ENCODE peak calls at places on chromosomes 5 and 9, in eight cellular contexts. B is CD4-positive, CD25-positive, alpha-beta regulatory T cell; I is aorta; N is prostate gland; H is A549; E is naive thymus-derived CD4-positive, alpha-beta T cell; V is cardiac muscle cell; S is fibroblast of lung. U is an unnamed sample.

GRCh38 chr5:83172655-83173054 is 95.3 kb downstream of the XRCC4 start:
- DNase-seq in H (no peak), B (no peak), S (no peak), E (no peak), I (no peak), N (no peak), V (no peak), U (no peak)

GRCh38 chr9:4594545-4594944 is 67.5 kb upstream of the PLPP6 start:
- DNase-seq in N (no peak), E (no peak), B (no peak), I (no peak), S (no peak), V (no peak), H (no peak), U (no peak)

GRCh38 chr5:35345222-35345621 is 114.9 kb upstream of the PRLR start:
- DNase-seq in V (no peak), H (peak; percentile 10), B (no peak), N (no peak), I (no peak), E (no peak), S (peak; percentile 4), U (no peak)

GRCh38 chr9:125146247-125146646 is 2.9 kb upstream of the SCAI start:
- DNase-seq in B (peak; percentile 8), E (no peak), V (no peak), N (no peak), S (peak; percentile 96), H (no peak), I (no peak), U (no peak)

GRCh38 chr9:136023401-136024225 is 62.4 kb upstream of the UBAC1 start:
- DNase-seq in B (no peak), S (peak; percentile 78), V (no peak), H (no peak), N (no peak), I (peak; percentile 66), E (no peak), U (no peak)

GRCh38 chr5:154176191-154176590 is 14.3 kb upstream of the GALNT10 start:
- DNase-seq in B (no peak), E (no peak), I (no peak), H (no peak), V (no peak), S (peak; percentile 28), N (peak; percentile 34), U (no peak)

GRCh38 chr5:65029178-65029577 is 260.4 kb downstream of the CWC27 start:
- DNase-seq in I (no peak), V (no peak), S (no peak), B (no peak), N (no peak), H (no peak), E (no peak), U (no peak)

GRCh38 chr5:52995095-52995494 is 5.9 kb downstream of the ITGA2 start:
- DNase-seq in V (no peak), H (no peak), N (no peak), B (no peak), S (no peak), I (no peak), E (no peak), U (no peak)

GRCh38 chr5:136080483-136081180 is 51.8 kb downstream of the TGFBI start:
- DNase-seq in H (peak; percentile 85), S (peak; percentile 93), E (peak; percentile 84), I (peak; percentile 92), N (peak; percentile 46), V (peak; percentile 86), B (peak; percentile 9), U (peak; percentile 51)

DNA sequence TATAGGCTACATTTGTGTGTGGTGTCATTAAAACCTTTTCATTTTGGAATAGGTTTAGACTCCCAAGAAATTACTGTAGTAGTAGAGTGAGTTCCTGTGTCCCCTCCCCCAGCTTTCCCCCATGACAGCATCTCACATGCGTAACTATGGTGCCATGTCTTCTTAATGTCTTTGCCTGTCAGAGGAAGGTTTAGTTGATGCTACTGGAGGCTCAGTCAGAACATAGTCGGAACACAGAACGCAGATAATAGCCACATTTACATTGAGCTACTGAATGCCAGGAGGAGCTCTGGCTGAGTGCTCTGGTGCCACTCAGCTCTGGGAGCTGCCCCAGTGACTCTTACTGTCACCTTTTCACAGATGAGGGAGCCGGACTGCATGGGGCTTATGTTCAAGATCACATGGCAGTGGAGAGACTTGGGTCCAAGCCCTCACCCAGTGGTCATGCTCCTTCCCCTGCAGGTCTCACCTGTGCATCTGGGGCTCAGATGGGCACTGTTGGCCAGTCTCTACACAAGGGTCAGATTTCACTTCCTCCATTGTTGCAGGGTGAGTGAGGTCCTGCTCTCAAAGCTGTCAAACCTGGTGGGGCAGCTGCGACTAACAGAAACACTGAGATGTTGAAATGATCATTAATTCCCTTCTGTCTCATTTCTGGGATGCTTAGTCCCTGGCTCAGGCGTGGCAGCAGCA is 223.7 kb downstream of the AOPEP start:
- DNase-seq in S (no peak), V (peak; percentile 48), N (no peak), E (no peak), B (no peak), I (no peak), H (no peak), U (no peak)
- H3K27ac ChIP-seq in S (no peak overlapping the region), V (peak overlapping the region; percentile 74), N (peak overlapping the region; percentile 18), E (no peak overlapping the region), B (no peak overlapping the region), I (peak overlapping the region; percentile 11), H (peak overlapping the region; percentile 55), U (no peak overlapping the region)

GRCh38 chr5:169832236-169832635 is 148.1 kb downstream of the INSYN2B start:
- DNase-seq in E (no peak), S (no peak), I (no peak), V (no peak), N (no peak), B (no peak), H (no peak), U (no peak)

GRCh38 chr5:169832845-169833244 is 147.4 kb downstream of the INSYN2B start:
- DNase-seq in N (no peak), H (no peak), B (no peak), I (no peak), V (no peak), E (no peak), S (no peak), U (no peak)

GRCh38 chr5:169827769-169828168 is 152.5 kb downstream of the INSYN2B start:
- DNase-seq in N (no peak), B (no peak), H (no peak), S (no peak), E (no peak), V (peak; percentile 29), I (no peak), U (no peak)

GRCh38 chr5:169828385-169828784 is 151.9 kb downstream of the INSYN2B start:
- DNase-seq in S (no peak), E (no peak), H (no peak), V (no peak), B (no peak), N (no peak), I (no peak), U (no peak)

GRCh38 chr5:169831331-169831730 is 149.0 kb downstream of the INSYN2B start:
- DNase-seq in N (peak; percentile 28), V (no peak), B (no peak), E (no peak), H (no peak), S (peak; percentile 54), I (no peak), U (no peak)
- H3K4me1 ChIP-seq in N (no peaks in the 10 kb centered on the region), V (no peaks in the 10 kb centered on the region), B (no peaks in the 10 kb centered on the region), E (no peaks in the 10 kb centered on the region), H (no peaks in the 10 kb centered on the region), S (no peaks in the 10 kb centered on the region), I (no peaks in the 10 kb centered on the region), U (no peaks in the 10 kb centered on the region)

GRCh38 chr5:178319541-178320041 is 87.0 kb upstream of the PHYKPL start:
- DNase-seq in E (no peak), V (no peak), I (peak; percentile 24), B (no peak), N (no peak), S (no peak), H (no peak), U (no peak)

GRCh38 chr5:178322736-178323540 is 90.3 kb upstream of the PHYKPL start:
- DNase-seq in I (peak; percentile 20), E (no peak), S (no peak), H (no peak), N (no peak), B (no peak), V (no peak), U (no peak)

GRCh38 chr5:178318382-178318781 is 85.8 kb upstream of the PHYKPL start:
- DNase-seq in V (no peak), N (no peak), S (no peak), E (no peak), H (no peak), I (peak; percentile 30), B (no peak), U (no peak)

GRCh38 chr5:178318893-178319292 is 86.3 kb upstream of the PHYKPL start:
- DNase-seq in S (no peak), N (no peak), B (no peak), E (no peak), V (no peak), I (no peak), H (no peak), U (no peak)

GRCh38 chr5:178320281-178320855 is 87.8 kb upstream of the PHYKPL start:
- DNase-seq in N (no peak), S (no peak), H (no peak), E (no peak), V (no peak), B (no peak), I (peak; percentile 38), U (no peak)
- H3K9me3 ChIP-seq in N (no peaks in the 10 kb centered on the region), S (no peaks in the 10 kb centered on the region), H (no peaks in the 10 kb centered on the region), E (no peaks in the 10 kb centered on the region), V (no peaks in the 10 kb centered on the region), B (no peaks in the 10 kb centered on the region), I (no peaks in the 10 kb centered on the region), U (no peaks in the 10 kb centered on the region)

DNA sequence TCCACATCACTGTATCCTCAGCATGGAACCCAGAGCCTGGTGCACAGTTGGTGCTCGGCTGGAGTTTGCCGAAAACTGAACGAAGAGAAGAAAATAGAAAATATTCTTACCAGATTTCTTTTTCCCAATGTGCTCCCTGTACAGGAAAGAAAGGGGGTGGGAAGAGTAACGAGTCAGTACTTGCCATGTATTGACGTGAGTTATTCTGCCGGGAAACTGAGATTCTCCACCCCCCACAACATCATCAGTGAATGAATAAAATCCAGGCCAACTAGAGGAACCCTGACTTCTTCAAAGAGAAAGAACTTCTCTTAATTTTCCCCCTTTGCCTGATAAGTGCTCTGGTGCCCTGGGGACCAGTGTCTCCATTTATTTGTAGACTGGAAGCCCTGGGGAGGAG is 80.6 kb downstream of the SH3PXD2B start:
- DNase-seq in N (no peak), I (no peak), E (no peak), H (no peak), S (no peak), V (no peak), B (no peak), U (no peak)
- H3K27ac ChIP-seq in N (no peak overlapping the region), I (no peak overlapping the region), E (no peak overlapping the region), H (no peak overlapping the region), S (no peak overlapping the region), V (no peak overlapping the region), B (no peak overlapping the region), U (no peak overlapping the region)

GRCh38 chr5:163912023-163912422 is 406.6 kb downstream of the MAT2B start:
- DNase-seq in S (no peak), B (no peak), V (no peak), I (no peak), H (no peak), E (no peak), N (no peak), U (no peak)
- H3K4me1 ChIP-seq in S (no peaks in the 10 kb centered on the region), B (no peaks in the 10 kb centered on the region), V (no peaks in the 10 kb centered on the region), I (no peaks in the 10 kb centered on the region), H (no peaks in the 10 kb centered on the region), E (no peaks in the 10 kb centered on the region), N (no peaks in the 10 kb centered on the region), U (no peaks in the 10 kb centered on the region)

U was measured in CD4-positive, alpha-beta memory T cell.